ENCODE peak calls at places on chromosome 1, in nine cellular contexts. J, P, X, C, T, A, Y, W and U are unnamed samples.

GRCh38 chr1:185938396-185938795 is 204.2 kb downstream of the HMCN1 start:
- DNase-seq in J (no peak), P (no peak), X (no peak), C (no peak), T (no peak), A (no peak), Y (peak), W (no peak), U (no peak)

GRCh38 chr1:80767711-80768110 is 1033.0 kb upstream of the ADGRL2 start:
- DNase-seq in J (no peak), P (no peak), X (no peak), C (no peak), T (no peak), A (no peak), Y (no peak), W (no peak), U (no peak)

GRCh38 chr1:114340906-114341698 is 169.9 kb downstream of the TRIM33 start:
- DNase-seq in J (peak), P (no peak), X (no peak), C (no peak), T (no peak), A (no peak), Y (no peak), W (no peak), U (no peak)

GRCh38 chr1:153000294-153000693 is 1.3 kb upstream of the SPRR3 start:
- DNase-seq in J (no peak), P (no peak), X (no peak), C (no peak), T (no peak), A (no peak), Y (no peak), W (no peak), U (no peak)

GRCh38 chr1:245863566-245864184 is 643.4 kb downstream of the SMYD3 start:
- DNase-seq in J (no peak), P (no peak), X (no peak), C (no peak), T (no peak), A (no peak), Y (peak), W (no peak), U (no peak)

GRCh38 chr1:48757363-48757762 is 19.3 kb downstream of the BEND5 start:
- DNase-seq in J (no peak), P (no peak), X (no peak), C (no peak), T (no peak), A (no peak), Y (no peak), W (no peak), U (no peak)

GRCh38 chr1:110542730-110543129 is 23.8 kb upstream of the KCNA10 start:
- DNase-seq in J (no peak), P (no peak), X (no peak), C (no peak), T (no peak), A (no peak), Y (peak), W (peak), U (peak)

GRCh38 chr1:237864338-237865244 is 26.1 kb downstream of the ZP4 start:
- DNase-seq in J (no peak), P (peak), X (peak), C (peak), T (peak), A (peak), Y (no peak), W (peak), U (peak)

GRCh38 chr1:150560986-150561829 is 12.0 kb downstream of the ADAMTSL4 start:
- DNase-seq in J (peak), P (peak), X (peak), C (peak), T (peak), A (peak), Y (peak), W (peak), U (peak)

GRCh38 chr1:92870591-92870990 is 38.8 kb downstream of the RPL5 start:
- DNase-seq in J (no peak), P (no peak), X (no peak), C (no peak), T (no peak), A (no peak), Y (no peak), W (no peak), U (no peak)

DNA sequence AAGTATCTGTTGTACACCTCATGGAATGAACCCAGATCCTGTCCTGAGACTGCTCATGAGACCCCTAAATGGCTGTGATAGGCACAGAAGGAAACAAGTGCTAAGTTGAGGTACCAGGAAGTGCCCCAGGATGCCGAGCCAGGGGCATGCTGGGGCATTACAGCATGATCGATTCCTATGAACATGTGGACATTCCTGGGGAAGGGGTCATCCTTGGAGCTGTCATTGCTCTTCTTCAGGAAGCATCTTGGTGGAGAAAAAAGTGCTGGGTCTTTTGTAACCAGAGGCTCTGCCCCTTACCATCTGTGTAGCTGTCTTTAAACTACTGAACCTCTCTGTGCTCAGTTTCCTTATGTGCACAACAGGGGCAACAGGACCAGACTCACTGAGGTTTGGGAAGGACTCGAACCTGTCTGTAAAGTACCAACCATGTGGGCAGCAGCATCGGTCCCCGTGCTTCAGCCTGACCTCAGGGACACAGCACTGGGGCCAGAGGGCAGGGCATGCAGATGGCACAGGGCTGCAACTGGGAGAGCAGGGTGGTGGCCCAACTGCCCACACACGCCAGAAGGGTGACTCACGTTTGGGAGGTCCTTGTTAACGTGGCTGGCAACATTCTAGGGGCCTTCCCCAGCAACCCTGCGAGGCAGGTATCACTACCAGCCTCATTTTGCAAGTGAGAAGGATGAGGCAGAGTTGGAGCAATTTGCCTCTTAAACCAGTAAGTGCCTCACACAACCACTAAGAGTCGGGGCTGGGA is 142.3 kb upstream of the EDN2 start:
- DNase-seq in J (no peak), P (no peak), X (no peak), C (no peak), T (no peak), A (no peak), Y (peak), W (no peak), U (no peak)
- TF ChIP-seq POLR2A in J (no peak), P (no peak), X (no peak), C (no peak), T (no peak), A (no peak), Y (no peak), W (no peak), U (no peak)

DNA sequence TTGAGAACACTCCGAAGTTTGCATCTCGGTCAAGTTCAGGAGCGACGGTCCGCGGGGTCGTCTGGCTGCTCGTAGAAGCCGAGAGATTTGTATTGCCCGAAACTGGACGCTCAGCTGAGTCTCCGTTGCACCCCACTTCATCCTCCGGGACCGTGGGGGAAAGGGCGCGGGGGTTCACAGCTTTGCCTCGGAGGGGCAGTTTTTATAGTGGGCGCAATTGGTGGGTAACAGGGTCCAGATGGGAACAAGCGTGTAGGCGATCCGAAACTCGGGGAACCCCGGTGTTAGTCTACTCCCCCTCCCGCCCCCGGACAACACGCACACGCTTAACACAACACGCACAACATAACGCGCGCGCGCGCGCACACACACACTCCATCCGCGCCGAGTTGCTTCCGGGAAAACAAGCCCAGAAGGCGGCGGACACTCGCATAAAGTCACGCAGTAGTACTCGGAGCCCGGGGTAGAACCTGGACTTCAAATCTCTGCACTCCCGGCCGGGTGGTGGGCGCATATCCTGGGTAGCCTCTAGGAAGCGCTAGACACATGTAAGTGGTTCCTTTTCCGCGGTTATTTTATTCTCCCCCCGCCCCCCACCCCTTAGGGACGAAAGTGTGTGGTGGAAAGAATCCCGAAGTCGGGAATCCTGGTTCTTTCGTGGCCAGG is 1.0 kb upstream of the JUN start:
- DNase-seq in J (peak), P (peak), X (peak), C (peak), T (peak), A (peak), Y (peak), W (peak), U (peak)
- TF ChIP-seq POLR2A in J (peak), P (peak), X (no peak), C (peak), T (peak), A (no peak), Y (peak), W (no peak), U (no peak)

DNA sequence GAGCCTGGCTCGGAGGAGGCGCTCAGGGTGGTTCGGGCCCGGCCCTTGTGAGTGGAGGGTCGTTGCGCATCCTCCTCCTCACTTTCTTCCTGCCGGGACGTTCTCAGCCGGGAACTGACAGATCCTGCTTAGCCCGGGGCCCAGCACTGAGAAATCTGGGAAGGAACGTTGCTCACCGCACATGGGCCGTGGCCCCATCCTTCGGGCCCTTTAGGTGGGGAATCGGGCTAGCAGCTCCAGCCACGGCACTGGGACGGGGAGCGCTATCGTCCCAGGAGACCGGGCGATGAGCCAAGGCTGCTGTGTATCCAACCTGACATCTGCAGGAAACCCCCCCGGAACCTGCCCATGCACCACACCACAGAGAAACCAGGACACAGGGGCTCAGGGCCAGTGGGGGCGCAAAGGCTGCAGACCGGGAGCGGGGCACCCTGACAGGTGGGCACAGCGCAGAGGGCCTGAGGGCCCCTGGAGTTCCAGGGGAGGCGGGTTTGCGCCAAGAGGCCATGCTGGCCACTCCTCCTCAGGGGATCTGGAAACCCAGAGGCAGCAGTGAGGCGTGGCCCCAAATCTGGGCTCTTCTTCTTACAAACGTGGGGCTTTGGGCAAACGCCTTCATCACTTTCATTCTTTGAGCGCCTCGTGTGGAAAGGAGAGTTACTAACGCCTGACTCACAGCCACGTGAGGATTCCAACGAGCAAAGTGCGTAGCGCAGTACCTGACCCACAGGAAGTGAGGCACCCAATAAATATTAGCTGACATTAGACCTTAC is at the start of gene SH2D5:
- DNase-seq in J (peak), P (peak), X (peak), C (peak), T (peak), A (peak), Y (peak), W (peak), U (peak)
- TF ChIP-seq POLR2A in J (no peak), P (no peak), X (no peak), C (no peak), T (no peak), A (no peak), Y (peak), W (no peak), U (no peak)

GRCh38 chr1:14945132-14946010 is 208.2 kb upstream of the TMEM51 start:
- DNase-seq in J (no peak), P (peak), X (no peak), C (peak), T (peak), A (peak), Y (peak), W (no peak), U (no peak)

GRCh38 chr1:14948112-14948652 is 205.4 kb upstream of the TMEM51 start:
- DNase-seq in J (no peak), P (no peak), X (no peak), C (no peak), T (no peak), A (no peak), Y (no peak), W (no peak), U (no peak)

GRCh38 chr1:14947421-14947820 is 206.1 kb upstream of the TMEM51 start:
- DNase-seq in J (no peak), P (no peak), X (no peak), C (no peak), T (no peak), A (no peak), Y (no peak), W (no peak), U (no peak)

GRCh38 chr1:14946011-14946359 is 207.6 kb upstream of the TMEM51 start:
- DNase-seq in J (no peak), P (no peak), X (no peak), C (no peak), T (no peak), A (no peak), Y (no peak), W (no peak), U (no peak)

DNA sequence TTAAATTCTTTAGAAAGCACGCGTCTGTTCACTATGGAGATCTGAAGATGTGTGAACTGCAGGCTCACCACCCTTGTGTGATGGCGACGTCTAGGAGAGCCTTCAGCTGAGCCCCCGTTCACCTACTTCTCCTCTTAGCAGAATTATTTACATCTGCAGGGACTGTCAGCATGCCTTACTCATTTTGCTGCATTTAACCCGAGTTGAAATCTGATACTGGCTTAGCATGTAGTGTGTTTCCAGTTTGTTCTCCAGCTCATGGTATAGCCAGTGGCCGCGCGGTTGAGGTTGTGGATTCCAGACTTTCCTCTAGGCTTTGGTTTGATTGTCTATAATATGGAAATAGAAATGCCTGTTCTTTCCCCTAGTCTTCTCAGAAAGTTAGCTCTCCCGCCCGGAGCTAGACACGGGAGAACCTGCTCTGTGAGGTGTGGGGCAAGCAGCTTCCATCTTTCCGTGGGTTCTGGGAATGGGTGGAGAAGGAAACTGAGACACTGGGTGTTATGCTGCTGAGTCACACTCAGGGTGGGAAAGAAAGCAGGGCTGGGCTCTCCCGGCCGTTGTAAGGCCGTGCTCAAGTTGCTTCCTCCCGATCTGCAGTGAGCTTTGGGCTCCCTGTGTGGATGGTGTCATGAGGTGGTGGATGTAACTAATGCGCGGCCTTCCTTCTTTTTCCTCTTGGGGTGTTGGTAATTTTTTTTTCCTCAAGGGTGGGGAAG is 206.8 kb upstream of the TMEM51 start:
- DNase-seq in J (no peak), P (peak), X (no peak), C (no peak), T (no peak), A (no peak), Y (peak), W (no peak), U (no peak)
- TF ChIP-seq POLR2A in J (no peak), P (no peak), X (no peak), C (no peak), T (no peak), A (no peak), Y (peak), W (no peak), U (no peak)

GRCh38 chr1:167553136-167554027 is at the start of gene CREG1:
- DNase-seq in J (peak), P (peak), X (peak), C (peak), T (peak), A (peak), Y (peak), W (peak), U (peak)
- TF ChIP-seq POLR2A in J (peak), P (peak), X (peak), C (peak), T (peak), A (peak), Y (no peak), W (peak), U (peak)